ENCODE peak calls at places on chromosomes 5 and 9, in five cellular contexts. One of them, this sample, is unnamed.

GRCh38 chr9:2489838-2490314 is 131.7 kb upstream of the VLDLR start:
- DNase-seq in A673: peak; percentile 25
- DNase-seq in lung: no peak
- DNase-seq in prostate gland: no peak
- DNase-seq in PC-3: no peak
- DNase-seq in this sample: no peak

GRCh38 chr9:120257483-120257882 is 322.5 kb downstream of the CDK5RAP2 start:
- DNase-seq in A673: peak; percentile 1
- DNase-seq in lung: no peak
- DNase-seq in prostate gland: no peak
- DNase-seq in PC-3: no peak
- DNase-seq in this sample: no peak

GRCh38 chr5:127757576-127757975 is 54.4 kb downstream of the CCDC192 start:
- DNase-seq in A673: peak; percentile 19
- DNase-seq in lung: no peak
- DNase-seq in prostate gland: peak; percentile 43
- DNase-seq in PC-3: peak; percentile 78
- DNase-seq in this sample: peak; percentile 72

GRCh38 chr9:19812194-19812593 is 23.4 kb upstream of the SLC24A2 start:
- DNase-seq in A673: no peak
- DNase-seq in lung: no peak
- DNase-seq in prostate gland: no peak
- DNase-seq in PC-3: no peak
- DNase-seq in this sample: no peak

GRCh38 chr5:6383376-6383775 is 5.0 kb upstream of the MED10 start:
- DNase-seq in A673: no peak
- DNase-seq in lung: no peak
- DNase-seq in prostate gland: no peak
- DNase-seq in PC-3: no peak
- DNase-seq in this sample: no peak

GRCh38 chr5:128362398-128362797 is 175.6 kb downstream of the FBN2 start:
- DNase-seq in A673: no peak
- DNase-seq in lung: no peak
- DNase-seq in prostate gland: no peak
- DNase-seq in PC-3: no peak
- DNase-seq in this sample: no peak

GRCh38 chr5:91296691-91297143 is 86.4 kb downstream of the ARRDC3 start:
- DNase-seq in A673: no peak
- DNase-seq in lung: peak; percentile 83
- DNase-seq in prostate gland: no peak
- DNase-seq in PC-3: no peak
- DNase-seq in this sample: no peak

GRCh38 chr5:151146003-151146524 is 11.5 kb downstream of the ANXA6 start:
- DNase-seq in A673: no peak
- DNase-seq in lung: no peak
- DNase-seq in prostate gland: no peak
- DNase-seq in PC-3: no peak
- DNase-seq in this sample: no peak

GRCh38 chr5:158212915-158213314 is 354.0 kb upstream of the CLINT1 start:
- DNase-seq in A673: peak; percentile 0
- DNase-seq in lung: no peak
- DNase-seq in prostate gland: no peak
- DNase-seq in PC-3: peak; percentile 15
- DNase-seq in this sample: no peak

GRCh38 chr5:95816803-95817202 is 5.7 kb downstream of the GLRX start:
- DNase-seq in A673: no peak
- DNase-seq in lung: no peak
- DNase-seq in prostate gland: no peak
- DNase-seq in PC-3: no peak
- DNase-seq in this sample: no peak

DNA sequence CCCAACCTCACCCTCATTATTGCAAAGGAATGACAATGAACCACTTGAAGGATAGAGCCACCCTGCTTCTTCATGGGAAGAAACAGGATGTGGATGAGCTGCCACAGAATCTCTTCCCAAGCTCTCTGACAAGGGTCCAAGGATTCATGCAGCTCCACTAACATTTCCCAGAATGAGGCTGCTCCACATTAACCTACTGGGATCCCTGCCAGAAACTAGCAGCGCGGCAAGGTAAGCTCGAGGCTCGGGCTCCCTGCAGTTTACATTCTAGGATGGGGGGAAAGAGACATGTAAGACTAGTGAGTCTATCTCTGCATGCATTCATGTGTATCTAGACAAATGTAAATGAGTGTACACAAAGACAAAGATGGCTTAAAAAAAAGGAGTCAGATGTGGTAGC is 12.1 kb downstream of the DCAF12 start:
- DNase-seq in A673: no peak
- DNase-seq in lung: no peak
- DNase-seq in prostate gland: no peak
- DNase-seq in PC-3: no peak
- DNase-seq in this sample: no peak
- H3K36me3 ChIP-seq in A673: peaks cover 24% of the 10 kb centered on the region
- H3K36me3 ChIP-seq in lung: peaks cover 18% of the 10 kb centered on the region
- H3K36me3 ChIP-seq in prostate gland: no peaks in the 10 kb centered on the region
- H3K36me3 ChIP-seq in PC-3: peaks cover 7% of the 10 kb centered on the region
- H3K36me3 ChIP-seq in this sample: peaks cover 16% of the 10 kb centered on the region

DNA sequence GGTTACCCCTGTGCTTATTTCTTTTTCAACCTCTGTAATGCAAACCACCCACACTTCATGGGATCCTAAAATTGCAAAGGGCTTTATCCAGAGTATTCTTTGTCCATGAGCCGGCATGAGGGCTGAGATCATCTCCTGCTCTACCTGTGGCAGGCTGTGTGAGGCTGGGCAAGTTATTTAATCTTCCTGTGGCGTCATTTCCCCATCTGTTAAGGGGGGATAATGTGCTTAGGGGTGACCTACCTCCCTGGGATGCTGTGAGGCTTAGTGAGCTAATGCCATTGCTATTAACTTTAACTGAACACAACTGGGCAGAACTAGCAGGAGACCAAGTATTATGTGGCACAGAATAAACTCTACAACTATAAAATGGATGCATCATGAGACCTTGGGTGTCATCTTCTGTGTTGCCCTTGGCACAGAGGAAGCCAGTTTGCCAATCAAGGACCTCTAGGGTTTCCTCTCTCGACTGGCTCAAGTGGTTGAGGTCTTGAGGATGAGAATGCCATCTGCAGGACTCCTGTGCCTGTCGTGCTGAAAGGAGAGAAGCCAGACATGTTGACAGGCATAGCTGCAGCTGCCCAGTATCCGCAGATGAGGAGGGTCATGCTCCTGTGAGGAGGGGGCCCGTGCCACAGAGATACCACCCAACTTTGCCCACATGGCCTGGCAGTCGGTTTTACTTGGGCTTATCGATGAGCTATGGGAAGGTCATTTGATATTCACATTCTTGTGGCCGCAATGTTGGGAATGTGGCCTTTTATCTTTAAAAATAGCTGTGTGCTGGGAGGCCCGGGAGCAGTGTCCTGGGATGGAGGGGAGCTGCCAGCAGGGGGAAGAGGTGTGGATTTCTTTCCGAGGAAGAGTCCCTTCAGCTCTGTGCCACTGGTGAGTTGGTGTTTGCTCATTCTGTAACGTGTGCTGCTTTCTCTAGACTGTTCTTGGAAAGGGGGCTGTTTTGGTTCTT is 17.2 kb downstream of the FRMPD1 start:
- DNase-seq in A673: no peak
- DNase-seq in lung: no peak
- DNase-seq in prostate gland: no peak
- DNase-seq in PC-3: no peak
- DNase-seq in this sample: no peak
- H3K4me3 ChIP-seq in A673: no peak overlapping the region
- H3K4me3 ChIP-seq in lung: no peak overlapping the region
- H3K4me3 ChIP-seq in prostate gland: no peak overlapping the region
- H3K4me3 ChIP-seq in PC-3: no peak overlapping the region
- H3K4me3 ChIP-seq in this sample: no peak overlapping the region

GRCh38 chr5:169873642-169874041 is 106.7 kb downstream of the INSYN2B start:
- DNase-seq in A673: peak; percentile 4
- DNase-seq in lung: no peak
- DNase-seq in prostate gland: no peak
- DNase-seq in PC-3: no peak
- DNase-seq in this sample: peak; percentile 73
- TF ChIP-seq CTCF in A673: no peak
- TF ChIP-seq CTCF in lung: no peak
- TF ChIP-seq CTCF in prostate gland: no peak
- TF ChIP-seq CTCF in PC-3: no peak
- TF ChIP-seq CTCF in this sample: no peak

GRCh38 chr5:149510136-149510535 is 41.1 kb downstream of the CSNK1A1 start:
- DNase-seq in A673: no peak
- DNase-seq in lung: no peak
- DNase-seq in prostate gland: no peak
- DNase-seq in PC-3: no peak
- DNase-seq in this sample: no peak
- H3K36me3 ChIP-seq in A673: peaks cover 82% of the 10 kb centered on the region
- H3K36me3 ChIP-seq in lung: peaks cover 28% of the 10 kb centered on the region
- H3K36me3 ChIP-seq in prostate gland: peaks cover 3% of the 10 kb centered on the region
- H3K36me3 ChIP-seq in PC-3: peaks cover 86% of the 10 kb centered on the region
- H3K36me3 ChIP-seq in this sample: peaks cover 68% of the 10 kb centered on the region

GRCh38 chr9:99130069-99130468 is 25.2 kb downstream of the TGFBR1 start:
- DNase-seq in A673: no peak
- DNase-seq in lung: no peak
- DNase-seq in prostate gland: no peak
- DNase-seq in PC-3: no peak
- DNase-seq in this sample: no peak
- H3K4me3 ChIP-seq in A673: no peak overlapping the region
- H3K4me3 ChIP-seq in lung: no peak overlapping the region
- H3K4me3 ChIP-seq in prostate gland: no peak overlapping the region
- H3K4me3 ChIP-seq in PC-3: no peak overlapping the region
- H3K4me3 ChIP-seq in this sample: no peak overlapping the region

GRCh38 chr5:33537240-33537639 is 96.5 kb downstream of the TARS1 start:
- DNase-seq in A673: no peak
- DNase-seq in lung: no peak
- DNase-seq in prostate gland: no peak
- DNase-seq in PC-3: no peak
- DNase-seq in this sample: no peak

GRCh38 chr5:33538201-33538600 is 97.4 kb downstream of the TARS1 start:
- DNase-seq in A673: no peak
- DNase-seq in lung: no peak
- DNase-seq in prostate gland: no peak
- DNase-seq in PC-3: no peak
- DNase-seq in this sample: no peak

GRCh38 chr5:33531796-33532195 is 91.0 kb downstream of the TARS1 start:
- DNase-seq in A673: no peak
- DNase-seq in lung: no peak
- DNase-seq in prostate gland: no peak
- DNase-seq in PC-3: no peak
- DNase-seq in this sample: no peak

GRCh38 chr5:33539192-33539591 is 98.4 kb downstream of the TARS1 start:
- DNase-seq in A673: no peak
- DNase-seq in lung: no peak
- DNase-seq in prostate gland: no peak
- DNase-seq in PC-3: no peak
- DNase-seq in this sample: no peak

DNA sequence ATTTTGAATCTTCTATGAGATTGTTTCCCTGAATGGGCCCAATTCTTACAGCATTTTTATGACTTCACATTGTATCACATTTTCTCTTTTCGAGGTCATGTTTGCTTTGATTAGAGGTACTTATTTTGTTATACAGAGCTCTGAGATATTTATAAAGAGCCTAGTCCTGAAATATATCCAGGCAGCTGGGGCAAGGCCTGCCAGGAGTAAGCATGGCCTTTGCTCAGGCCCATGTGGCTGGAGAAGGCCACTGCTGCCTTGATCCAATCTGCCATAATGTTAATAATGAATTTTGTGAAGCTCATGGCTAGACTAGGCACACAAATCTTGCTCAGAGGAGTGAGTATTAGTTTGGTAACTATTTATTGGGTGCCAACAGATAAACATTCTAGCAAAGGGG is 96.0 kb downstream of the TARS1 start:
- DNase-seq in A673: no peak
- DNase-seq in lung: no peak
- DNase-seq in prostate gland: no peak
- DNase-seq in PC-3: no peak
- DNase-seq in this sample: no peak
- TF ChIP-seq CTCF in A673: no peak
- TF ChIP-seq CTCF in lung: no peak
- TF ChIP-seq CTCF in prostate gland: no peak
- TF ChIP-seq CTCF in PC-3: no peak
- TF ChIP-seq CTCF in this sample: no peak

This sample was measured in brain microvascular endothelial cell.